ENCODE peak calls at places on chromosome 4, in five cellular contexts. N is astrocyte, M is SK-N-SH, Z is HepG2, P is hepatocyte. B is an unnamed sample. For H3K27me3 and H4K20me1, the result is how much of the 10 kb centered on the place peaks cover.

GRCh38 chr4:20474119-20474518 is 222.4 kb downstream of the SLIT2 start:
- DNase-seq in N (no peak), Z (no peak), M (no peak), P (peak), B (no peak)

GRCh38 chr4:89125901-89126435 is 14.6 kb downstream of the TIGD2 start:
- DNase-seq in P (no peak), M (no peak), Z (no peak), N (no peak), B (no peak)

GRCh38 chr4:158384407-158384806 is 137.3 kb upstream of the RXFP1 start:
- DNase-seq in P (no peak), Z (no peak), N (no peak), M (no peak), B (no peak)

GRCh38 chr4:56892686-56893085 is 15.0 kb upstream of the REST start:
- DNase-seq in N (no peak), M (no peak), P (no peak), Z (no peak), B (no peak)

GRCh38 chr4:160495356-160495755 is 1392.5 kb downstream of the RAPGEF2 start:
- DNase-seq in Z (no peak), N (no peak), M (peak), P (no peak), B (no peak)

GRCh38 chr4:52566136-52567031 is 92.7 kb downstream of the USP46 start:
- DNase-seq in Z (no peak), M (no peak), P (no peak), N (no peak), B (no peak)

GRCh38 chr4:19156786-19157185 is 1094.9 kb upstream of the SLIT2 start:
- DNase-seq in P (no peak), M (no peak), N (no peak), Z (no peak), B (no peak)

GRCh38 chr4:125316781-125317525 is 2.2 kb downstream of the FAT4 start:
- DNase-seq in M (peak), P (peak), N (peak), Z (no peak), B (peak)

GRCh38 chr4:22170353-22170752 is 221.8 kb upstream of the KCNIP4 start:
- DNase-seq in N (peak), M (no peak), Z (no peak), P (no peak), B (peak)

GRCh38 chr4:150070464-150071170 is 7.6 kb upstream of the DCLK2 start:
- DNase-seq in P (no peak), N (no peak), M (no peak), Z (no peak), B (no peak)

GRCh38 chr4:134024251-134024650 is 177.3 kb downstream of the PABPC4L start:
- DNase-seq in Z (peak), M (no peak), N (peak), P (peak), B (no peak)

GRCh38 chr4:77308843-77309242 is 151.8 kb downstream of the CCNG2 start:
- DNase-seq in Z (peak), M (peak), P (peak), N (peak), B (peak)

GRCh38 chr4:152016325-152016665 is 255.5 kb upstream of the GATB start:
- DNase-seq in Z (no peak), P (no peak), N (no peak), M (no peak), B (no peak)

DNA sequence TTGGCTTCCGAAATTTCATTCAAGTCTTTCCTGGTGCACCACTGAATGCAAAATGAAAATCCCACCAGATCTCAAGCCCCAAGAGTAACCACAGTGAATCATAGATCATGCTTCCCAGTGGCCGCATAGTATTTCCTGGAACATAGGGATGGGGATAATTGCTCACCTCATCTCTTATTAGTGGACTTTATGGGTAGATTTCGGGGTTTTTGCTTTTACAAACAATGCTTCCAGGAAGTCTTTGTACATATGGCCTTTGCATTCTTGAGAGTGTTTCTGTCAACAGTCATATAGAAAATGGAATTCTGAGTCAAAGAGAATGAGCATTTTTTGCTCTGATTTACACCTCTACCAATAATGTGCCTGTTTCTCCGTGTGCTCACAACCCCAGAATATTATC is 53.4 kb downstream of the PPEF2 start:
- DNase-seq in M (no peak), N (peak), Z (no peak), P (no peak), B (peak)
- H3K27me3 ChIP-seq in M (under half), N (under half), Z (under half), P (under half), B (under half)

GRCh38 chr4:110442788-110443187 is 33.2 kb upstream of the ENPEP start:
- DNase-seq in M (no peak), Z (no peak), P (no peak), N (no peak), B (no peak)
- H4K20me1 ChIP-seq in M (under half), Z (under half), P (under half), N (under half), B (under half)

GRCh38 chr4:123419885-123420743 is 23.5 kb downstream of the SPRY1 start:
- DNase-seq in M (no peak), N (no peak), P (no peak), Z (no peak), B (no peak)

GRCh38 chr4:123418486-123418931 is 21.9 kb downstream of the SPRY1 start:
- DNase-seq in M (no peak), Z (peak), P (peak), N (peak), B (peak)

GRCh38 chr4:123423819-123424218 is 27.2 kb downstream of the SPRY1 start:
- DNase-seq in N (no peak), M (no peak), P (no peak), Z (no peak), B (no peak)

GRCh38 chr4:123421227-123421941 is 24.8 kb downstream of the SPRY1 start:
- DNase-seq in M (no peak), N (no peak), Z (no peak), P (no peak), B (no peak)

GRCh38 chr4:123421942-123422781 is 25.6 kb downstream of the SPRY1 start:
- DNase-seq in N (no peak), Z (no peak), M (no peak), P (no peak), B (no peak)
- H3K4me3 ChIP-seq in N (no peak), Z (no peak), M (no peak), P (no peak), B (peak)

GRCh38 chr4:154472870-154473269 is 18.7 kb downstream of the DCHS2 start:
- DNase-seq in N (no peak), M (no peak), P (no peak), Z (no peak), B (no peak)

GRCh38 chr4:154473497-154473896 is 18.1 kb downstream of the DCHS2 start:
- DNase-seq in P (no peak), Z (no peak), M (no peak), N (no peak), B (no peak)

GRCh38 chr4:154478128-154478527 is 13.5 kb downstream of the DCHS2 start:
- DNase-seq in P (no peak), N (no peak), M (no peak), Z (no peak), B (no peak)

GRCh38 chr4:154478547-154478946 is 13.1 kb downstream of the DCHS2 start:
- DNase-seq in N (no peak), M (no peak), Z (no peak), P (no peak), B (no peak)

DNA sequence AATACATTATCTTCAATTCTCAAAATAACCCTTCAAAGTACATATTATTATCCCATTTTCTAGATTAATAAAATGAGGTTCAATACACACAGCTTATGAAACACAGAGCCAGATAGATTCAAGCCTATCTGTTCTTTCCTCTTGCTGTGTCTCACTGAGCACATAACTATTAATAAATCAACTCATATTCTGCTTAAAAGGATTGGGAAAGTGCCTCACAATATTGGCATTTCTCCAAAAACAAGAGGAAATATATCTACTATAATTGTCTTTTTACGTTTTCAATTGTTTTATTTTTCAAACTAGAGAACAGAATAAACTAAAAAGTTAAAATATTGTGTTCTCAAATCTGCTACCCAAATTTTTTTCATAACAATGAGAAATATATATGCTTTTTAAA is 15.8 kb downstream of the DCHS2 start:
- DNase-seq in M (no peak), N (no peak), P (no peak), Z (no peak), B (no peak)
- H3K27me3 ChIP-seq in M (under half), N (under half), P (under half), Z (under half), B (under half)

GRCh38 chr4:153564630-153565525 is 98.7 kb downstream of the TMEM131L start:
- DNase-seq in P (peak), N (peak), Z (peak), M (no peak), B (no peak)
- H4K20me1 ChIP-seq in P (under half), N (under half), Z (under half), M (under half), B (under half)

DNA sequence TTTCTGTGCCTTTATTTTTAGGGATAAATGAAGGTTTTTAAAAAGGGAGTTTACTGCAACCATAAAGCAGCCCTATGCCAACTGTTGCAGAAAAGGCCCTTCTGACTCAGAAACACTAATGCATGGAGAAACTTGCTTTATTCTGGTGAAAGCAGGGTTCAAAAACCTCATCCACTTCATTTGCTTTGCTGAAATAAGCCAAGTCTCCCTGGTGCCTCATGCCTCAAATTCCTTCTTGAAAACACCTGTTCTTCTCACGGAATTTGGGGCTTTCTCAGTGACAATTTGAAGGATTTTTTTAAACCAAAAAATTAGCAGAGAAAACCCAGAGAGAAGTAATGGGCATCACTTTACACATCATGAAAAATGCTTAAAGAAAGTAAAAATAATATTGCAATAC is 349.0 kb downstream of the PCDH7 start:
- DNase-seq in Z (no peak), M (no peak), P (no peak), N (no peak), B (no peak)
- H3K4me3 ChIP-seq in Z (no peak), M (no peak), P (no peak), N (no peak), B (no peak)

GRCh38 chr4:85591361-85592098 is 116.6 kb downstream of the ARHGAP24 start:
- DNase-seq in M (no peak), Z (no peak), N (no peak), P (no peak), B (no peak)

DNA sequence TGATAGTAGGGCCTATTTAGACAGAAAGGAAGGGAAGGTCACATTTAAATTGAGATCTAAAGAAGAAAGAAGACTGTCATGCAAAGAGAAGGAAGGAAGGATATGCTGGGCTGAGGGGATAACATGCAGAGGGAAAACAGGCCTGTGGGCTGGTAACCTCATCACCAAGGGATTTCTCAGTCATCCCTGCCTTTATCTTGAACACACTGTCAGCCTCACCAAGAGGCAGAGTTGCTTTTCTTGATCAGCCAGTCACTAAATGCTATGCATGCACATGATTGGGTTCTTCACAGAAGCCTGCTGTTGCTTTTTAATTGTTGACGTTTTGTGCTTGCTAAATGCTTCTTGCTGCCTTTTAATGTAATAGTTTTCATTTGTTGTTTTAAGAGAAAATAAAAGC is 113.0 kb downstream of the ARHGAP24 start:
- DNase-seq in M (no peak), Z (no peak), N (no peak), P (no peak), B (no peak)
- H3K27me3 ChIP-seq in M (under half), Z (under half), N (under half), P (under half), B (under half)

DNA sequence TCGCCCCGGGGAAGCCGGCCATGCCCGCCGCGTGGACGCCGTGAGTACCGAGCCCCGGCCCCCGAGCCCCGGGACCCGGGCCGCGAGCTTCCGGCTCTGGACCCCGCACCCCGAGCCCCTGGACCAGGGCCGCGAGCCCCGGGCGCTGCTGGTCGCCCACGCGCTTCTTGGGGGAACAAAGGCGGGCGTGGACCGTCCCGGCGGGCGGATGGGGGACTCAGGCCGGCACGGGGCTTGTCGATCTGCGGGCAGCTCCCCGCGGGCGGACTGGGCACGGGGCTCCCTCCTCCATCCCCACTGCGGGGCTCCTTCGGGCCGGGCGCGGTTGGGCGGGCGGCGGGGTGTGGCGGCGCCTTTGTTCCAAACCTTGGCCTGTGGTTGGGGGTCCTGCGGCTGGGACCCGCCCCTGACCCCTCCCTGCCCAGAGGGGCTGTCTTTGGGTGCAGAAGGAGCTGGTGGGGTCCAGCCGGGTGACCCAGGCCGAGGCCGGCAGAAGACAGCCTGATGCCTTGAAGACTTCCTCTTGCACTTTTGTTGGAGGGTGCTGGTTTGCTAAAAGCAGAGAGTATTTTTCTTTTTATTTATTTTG is 25.2 kb upstream of the ADD1 start:
- DNase-seq in P (peak), N (no peak), M (peak), Z (no peak), B (peak)
- H4K20me1 ChIP-seq in P (under half), N (under half), M (under half), Z (under half), B (under half)